ENCODE peak calls at places on chromosome 4, in six cellular contexts. Z, D, Q, R, M and F are unnamed samples.
A peak's percentile ranks its signal among the peaks of the same experiment; 100 is the strongest.

GRCh38 chr4:3780347-3781171 is 14.4 kb downstream of the ADRA2C start:
- DNase-seq in Z (peak; percentile 24), M (no peak), R (no peak), Q (no peak), D (no peak), F (no peak)

GRCh38 chr4:87011340-87012034 is 76.7 kb downstream of the AFF1 start:
- DNase-seq in M (no peak), D (peak; percentile 71), Q (no peak), Z (peak; percentile 80), R (peak; percentile 96), F (peak; percentile 92)

GRCh38 chr4:82090717-82091116 is 283.1 kb downstream of the HNRNPD start:
- DNase-seq in R (no peak), M (no peak), Q (no peak), Z (no peak), D (no peak), F (no peak)

GRCh38 chr4:17510582-17510981 is 1.3 kb downstream of the QDPR start:
- DNase-seq in D (no peak), Z (no peak), Q (no peak), R (no peak), M (no peak), F (no peak)

GRCh38 chr4:47071863-47072441 is 40.6 kb downstream of the GABRB1 start:
- DNase-seq in D (peak; percentile 8), Z (no peak), M (no peak), Q (no peak), R (peak; percentile 69), F (peak; percentile 46)

GRCh38 chr4:159390648-159391047 is 287.8 kb downstream of the RAPGEF2 start:
- DNase-seq in R (peak; percentile 99), D (peak; percentile 84), Q (no peak), M (no peak), Z (peak; percentile 57), F (peak; percentile 97)

GRCh38 chr4:180695851-180696250 is 1547.4 kb upstream of the TENM3 start:
- DNase-seq in M (no peak), R (peak; percentile 27), Z (no peak), Q (no peak), D (no peak), F (peak; percentile 38)

GRCh38 chr4:121256346-121256745 is 92.2 kb upstream of the TNIP3 start:
- DNase-seq in Q (no peak), R (peak; percentile 95), Z (no peak), D (peak; percentile 89), M (no peak), F (peak; percentile 96)

GRCh38 chr4:180449395-180449956 is 1793.7 kb upstream of the TENM3 start:
- DNase-seq in Z (peak; percentile 56), M (no peak), D (no peak), Q (no peak), R (no peak), F (peak; percentile 27)

GRCh38 chr4:3864736-3865721 is 98.8 kb downstream of the ADRA2C start:
- DNase-seq in Q (no peak), R (no peak), M (no peak), D (no peak), Z (no peak), F (no peak)

GRCh38 chr4:77012726-77013125 is 63.1 kb downstream of the CCNI start:
- DNase-seq in D (no peak), R (no peak), M (no peak), Q (peak; percentile 40), Z (no peak), F (no peak)

GRCh38 chr4:77579406-77580076 is 26.1 kb upstream of the CXCL13 start:
- DNase-seq in M (no peak), D (peak; percentile 53), R (peak; percentile 84), Z (peak; percentile 23), Q (no peak), F (peak; percentile 74)

GRCh38 chr4:10008208-10009005 is 12.9 kb downstream of the SLC2A9 start:
- DNase-seq in D (no peak), Z (no peak), R (peak; percentile 60), M (no peak), Q (no peak), F (peak; percentile 49)

GRCh38 chr4:112266823-112267222 is 18.9 kb downstream of the TIFA start:
- DNase-seq in M (no peak), D (peak; percentile 7), Q (no peak), Z (peak; percentile 26), R (peak; percentile 65), F (peak; percentile 62)

GRCh38 chr4:78337216-78337615 is 214.4 kb upstream of the ANXA3 start:
- DNase-seq in R (no peak), Z (no peak), Q (no peak), M (no peak), D (peak; percentile 42), F (no peak)

GRCh38 chr4:2054217-2054616 is 4.9 kb upstream of the NAT8L start:
- DNase-seq in Z (no peak), D (no peak), R (no peak), Q (no peak), M (no peak), F (no peak)

GRCh38 chr4:105714071-105714521 is 5.5 kb downstream of the GSTCD start:
- DNase-seq in Z (no peak), R (peak; percentile 29), M (no peak), Q (no peak), D (no peak), F (no peak)

GRCh38 chr4:4840351-4840750 is 19.1 kb upstream of the MSX1 start:
- DNase-seq in Q (no peak), M (no peak), Z (no peak), D (no peak), R (no peak), F (no peak)

GRCh38 chr4:113101669-113102068 is 52.2 kb downstream of the ANK2 start:
- DNase-seq in M (no peak), Z (no peak), D (peak; percentile 38), Q (no peak), R (peak; percentile 15), F (peak; percentile 20)

GRCh38 chr4:68904786-68905185 is 46.8 kb downstream of the UGT2A3 start:
- DNase-seq in M (no peak), R (no peak), Q (no peak), Z (no peak), D (no peak), F (no peak)

GRCh38 chr4:79652232-79652631 is 244.2 kb upstream of the GK2 start:
- DNase-seq in R (peak; percentile 70), D (peak; percentile 4), Z (no peak), Q (no peak), M (no peak), F (peak; percentile 87)

GRCh38 chr4:23856630-23857029 is 33.2 kb downstream of the PPARGC1A start:
- DNase-seq in R (no peak), M (no peak), Z (no peak), Q (no peak), D (no peak), F (no peak)

GRCh38 chr4:76690091-76690905 is 207.6 kb downstream of the SOWAHB start:
- DNase-seq in Q (no peak), D (no peak), R (no peak), Z (peak; percentile 38), M (no peak), F (no peak)

GRCh38 chr4:124974163-124974562 is 261.6 kb upstream of the ANKRD50 start:
- DNase-seq in R (peak; percentile 18), Q (no peak), Z (no peak), M (no peak), D (no peak), F (no peak)

GRCh38 chr4:54902261-54902660 is 223.1 kb downstream of the KDR start:
- DNase-seq in R (peak; percentile 52), D (no peak), Q (no peak), Z (no peak), M (no peak), F (peak; percentile 25)

GRCh38 chr4:181966084-181966483 is 277.1 kb upstream of the TENM3 start:
- DNase-seq in D (peak; percentile 51), Q (no peak), Z (no peak), R (peak; percentile 52), M (no peak), F (no peak)

GRCh38 chr4:89222171-89222570 is 85.4 kb downstream of the GPRIN3 start:
- DNase-seq in Z (no peak), D (no peak), R (no peak), Q (no peak), M (no peak), F (no peak)

GRCh38 chr4:98641393-98641792 is 17.0 kb downstream of the TSPAN5 start:
- DNase-seq in D (no peak), R (no peak), M (no peak), Q (no peak), Z (no peak), F (no peak)

GRCh38 chr4:24778427-24779225 is 16.7 kb upstream of the SOD3 start:
- DNase-seq in M (peak; percentile 18), Z (no peak), Q (peak; percentile 18), R (peak; percentile 98), D (peak; percentile 96), F (peak; percentile 99)

GRCh38 chr4:82652062-82652461 is 90.3 kb upstream of the TMEM150C start:
- DNase-seq in Q (no peak), Z (no peak), D (peak; percentile 12), M (no peak), R (peak; percentile 23), F (peak; percentile 48)

GRCh38 chr4:8504279-8505007 is 63.9 kb downstream of the TRMT44 start:
- DNase-seq in Z (no peak), R (no peak), Q (no peak), M (no peak), D (no peak), F (no peak)
- H3K4me3 ChIP-seq in Z (no peak overlapping the region), R (no peak overlapping the region), Q (no peak overlapping the region), M (no peak overlapping the region), D (no peak overlapping the region), F (no peak overlapping the region)

GRCh38 chr4:164935363-164935762 is 42.1 kb downstream of the TRIM61 start:
- DNase-seq in Z (no peak), Q (no peak), D (no peak), M (no peak), R (no peak), F (no peak)
- TF ChIP-seq CTCF in Z (no peak), Q (no peak), D (no peak), M (no peak), R (no peak), F (no peak)

GRCh38 chr4:6688879-6689505 is 4.7 kb upstream of the S100P start:
- DNase-seq in Q (no peak), M (no peak), R (peak; percentile 89), Z (peak; percentile 82), D (peak; percentile 73), F (peak; percentile 90)
- H3K4me3 ChIP-seq in Q (no peak overlapping the region), M (no peak overlapping the region), R (no peak overlapping the region), Z (no peak overlapping the region), D (no peak overlapping the region), F (no peak overlapping the region)

DNA sequence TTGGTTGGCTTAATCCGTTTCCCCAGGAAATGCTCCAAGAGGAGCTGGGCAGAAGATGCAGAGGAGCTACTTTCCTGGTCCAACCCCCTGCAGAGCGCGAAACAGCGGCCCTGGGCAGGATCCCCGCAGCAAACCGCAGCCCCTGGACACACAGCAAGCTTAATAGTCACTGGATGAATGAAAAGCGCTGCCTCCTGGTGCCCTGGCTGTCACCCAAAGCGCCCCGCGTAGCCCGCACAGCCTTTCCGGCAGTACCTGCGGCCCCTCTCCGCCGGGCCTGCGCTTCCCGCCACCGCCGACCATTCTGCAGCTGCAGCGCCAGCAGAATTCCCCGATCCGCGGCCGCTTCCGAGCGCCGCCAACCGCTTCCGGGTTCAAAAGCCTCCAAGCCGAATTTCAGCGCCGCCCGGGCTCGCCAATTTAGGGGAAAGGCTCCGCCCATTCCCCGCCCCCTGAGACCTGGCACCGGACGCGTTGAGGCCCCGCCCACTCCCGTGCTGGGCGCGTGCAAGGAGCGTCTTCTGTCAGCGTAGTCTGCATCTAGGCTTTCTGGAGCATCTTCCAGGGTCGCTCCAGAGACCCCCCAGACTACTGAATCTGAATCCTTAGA is at the start of gene HPF1:
- DNase-seq in D (peak; percentile 83), M (peak; percentile 84), R (peak; percentile 88), Z (peak; percentile 83), Q (peak; percentile 91), F (peak; percentile 87)
- TF ChIP-seq CTCF in D (no peak), M (peak; percentile 15), R (no peak), Z (no peak), Q (no peak), F (no peak)

GRCh38 chr4:184383497-184384055 is 90.8 kb downstream of the IRF2 start:
- DNase-seq in D (peak; percentile 94), Q (no peak), R (peak; percentile 97), M (no peak), Z (peak; percentile 54), F (peak; percentile 96)
- H3K4me3 ChIP-seq in D (peak overlapping the region; percentile 33), Q (peak overlapping the region; percentile 26), R (no peak overlapping the region), M (peak overlapping the region; percentile 30), Z (peak overlapping the region; percentile 31), F (peak overlapping the region; percentile 46)